ENCODE peak calls at places on chromosome 12, in seven cellular contexts. F, Q, W, P, N, K and L are unnamed samples.

GRCh38 chr12:107320031-107320928 is 226.9 kb upstream of the CRY1 start:
- DNase-seq in Q (peak), P (no peak), K (no peak), N (peak), W (no peak), F (no peak), L (peak)

GRCh38 chr12:41011939-41012338 is 176.2 kb upstream of the PDZRN4 start:
- DNase-seq in N (no peak), F (no peak), K (no peak), Q (no peak), W (no peak), P (no peak), L (no peak)

GRCh38 chr12:104671407-104672095 is 214.8 kb downstream of the CHST11 start:
- DNase-seq in W (peak), Q (peak), F (peak), P (peak), N (peak), K (peak), L (no peak)

GRCh38 chr12:122106891-122107660 is 28.5 kb downstream of the MLXIP start:
- DNase-seq in N (peak), Q (no peak), P (peak), F (no peak), W (no peak), K (no peak), L (peak)

GRCh38 chr12:79655036-79655435 is 35.7 kb downstream of the PAWR start:
- DNase-seq in W (no peak), N (no peak), F (no peak), P (no peak), Q (no peak), K (no peak), L (peak)

GRCh38 chr12:117695956-117696355 is 272.8 kb downstream of the KSR2 start:
- DNase-seq in F (no peak), N (no peak), P (no peak), W (no peak), K (no peak), Q (no peak), L (no peak)

GRCh38 chr12:54051081-54051912 is 2.3 kb upstream of the HOXC4 start:
- DNase-seq in K (no peak), F (no peak), N (no peak), P (no peak), Q (no peak), W (no peak), L (no peak)

GRCh38 chr12:6182279-6182898 is 17.8 kb upstream of the CD9 start:
- DNase-seq in W (no peak), N (peak), Q (no peak), K (no peak), P (peak), F (peak), L (peak)

GRCh38 chr12:52156310-52156709 is 35.5 kb downstream of the KRT80 start:
- DNase-seq in P (no peak), N (no peak), Q (no peak), F (no peak), K (no peak), W (no peak), L (no peak)

GRCh38 chr12:60231976-60232907 is 636.4 kb downstream of the SLC16A7 start:
- DNase-seq in F (no peak), P (no peak), K (no peak), W (no peak), Q (no peak), N (no peak), L (no peak)

GRCh38 chr12:22535478-22535877 is 8.9 kb downstream of the C2CD5 start:
- DNase-seq in N (no peak), P (no peak), F (no peak), W (no peak), K (no peak), Q (no peak), L (no peak)

GRCh38 chr12:59164226-59164625 is 243.9 kb upstream of the LRIG3 start:
- DNase-seq in P (no peak), Q (no peak), N (no peak), W (no peak), K (no peak), F (no peak), L (peak)

GRCh38 chr12:109714141-109714912 is 702 bp downstream of the FAM222A start:
- DNase-seq in Q (peak), F (peak), N (peak), P (peak), W (peak), K (peak), L (peak)

GRCh38 chr12:93094988-93095737 is 166.1 kb upstream of the EEA1 start:
- DNase-seq in K (no peak), P (no peak), F (no peak), W (no peak), Q (no peak), N (no peak), L (no peak)

GRCh38 chr12:94169495-94169894 is 21.1 kb downstream of the PLXNC1 start:
- DNase-seq in F (no peak), N (no peak), Q (no peak), W (no peak), P (no peak), K (no peak), L (no peak)

GRCh38 chr12:42617622-42618021 is 28.1 kb upstream of the PRICKLE1 start:
- DNase-seq in Q (no peak), W (no peak), N (no peak), P (no peak), K (no peak), F (no peak), L (no peak)

GRCh38 chr12:93090768-93091172 is 161.7 kb upstream of the EEA1 start:
- DNase-seq in F (no peak), W (no peak), Q (no peak), N (no peak), K (no peak), P (no peak), L (no peak)

GRCh38 chr12:50375802-50376201 is 20.6 kb downstream of the FAM186A start:
- DNase-seq in W (no peak), P (no peak), N (no peak), F (no peak), K (no peak), Q (peak), L (no peak)

GRCh38 chr12:1613860-1614259 is 15.2 kb upstream of the WNT5B start:
- DNase-seq in K (no peak), F (no peak), N (no peak), P (no peak), W (no peak), Q (no peak), L (no peak)

GRCh38 chr12:130633771-130634170 is 82.3 kb downstream of the RIMBP2 start:
- DNase-seq in K (no peak), W (no peak), F (no peak), N (peak), Q (no peak), P (peak), L (peak)

GRCh38 chr12:57672801-57673200 is 21.1 kb upstream of the OS9 start:
- DNase-seq in F (no peak), K (no peak), Q (no peak), W (no peak), N (no peak), P (no peak), L (no peak)

GRCh38 chr12:76103958-76104357 is 19.5 kb upstream of the NAP1L1 start:
- DNase-seq in K (no peak), N (no peak), Q (no peak), P (no peak), F (no peak), W (no peak), L (no peak)

GRCh38 chr12:47306130-47306529 is 226.4 kb upstream of the AMIGO2 start:
- DNase-seq in N (no peak), F (no peak), W (no peak), Q (no peak), P (no peak), K (no peak), L (no peak)

GRCh38 chr12:3553681-3554546 is 62.9 kb downstream of the PRMT8 start:
- DNase-seq in K (no peak), Q (no peak), F (no peak), P (no peak), W (no peak), N (no peak), L (no peak)

GRCh38 chr12:25427328-25428249 is 125.5 kb downstream of the LMNTD1 start:
- DNase-seq in N (no peak), Q (no peak), W (no peak), P (no peak), K (no peak), F (no peak), L (no peak)

GRCh38 chr12:105053116-105053572 is 31.1 kb downstream of the ALDH1L2 start:
- DNase-seq in N (peak), W (peak), P (peak), Q (peak), K (peak), F (peak), L (peak)

GRCh38 chr12:12870454-12870853 is 20.9 kb upstream of the GPRC5A start:
- DNase-seq in F (no peak), N (no peak), K (no peak), Q (no peak), W (peak), P (no peak), L (no peak)

GRCh38 chr12:76866146-76866545 is 12.7 kb downstream of the CSRP2 start:
- DNase-seq in N (no peak), K (no peak), Q (no peak), P (no peak), W (no peak), F (no peak), L (no peak)

GRCh38 chr12:14153803-14154202 is 172.4 kb upstream of the GRIN2B start:
- DNase-seq in N (no peak), Q (no peak), F (no peak), W (no peak), K (no peak), P (no peak), L (no peak)

GRCh38 chr12:49397000-49397399 is 29.7 kb downstream of the SPATS2 start:
- DNase-seq in Q (no peak), K (no peak), P (no peak), W (no peak), N (no peak), F (no peak), L (no peak)

GRCh38 chr12:52041695-52042123 is 9.5 kb upstream of the NR4A1 start:
- DNase-seq in N (no peak), Q (peak), F (peak), K (no peak), W (no peak), P (peak), L (peak)

GRCh38 chr12:75766263-75767160 is 255.1 kb upstream of the KRR1 start:
- DNase-seq in N (no peak), K (no peak), Q (no peak), P (no peak), W (peak), F (no peak), L (no peak)

GRCh38 chr12:20194171-20194570 is 174.2 kb upstream of the PDE3A start:
- DNase-seq in W (no peak), Q (no peak), N (no peak), K (no peak), F (no peak), P (no peak), L (peak)

GRCh38 chr12:105253882-105254513 is 18.0 kb upstream of the APPL2 start:
- DNase-seq in K (no peak), N (no peak), F (no peak), W (peak), P (no peak), Q (no peak), L (no peak)